ENCODE peak calls at places on chromosomes 4 and X, in four cellular contexts. Y is H1, T is K562, O is HepG2. G is an unnamed sample. For H3K4me1, the result is how much of the 10 kb centered on the place peaks cover.

GRCh38 chr4:110184791-110185155 is 13.6 kb downstream of the ELOVL6 start:
- DNase-seq in Y (no peak), T (no peak), O (no peak), G (no peak)

GRCh38 chr4:140243345-140243753 is 89.4 kb upstream of the MAML3 start:
- DNase-seq in Y (no peak), T (no peak), O (no peak), G (no peak)

GRCh38 chrX:77070108-77070918 is 376.9 kb upstream of the FGF16 start:
- DNase-seq in Y (no peak), T (no peak), O (no peak), G (no peak)

GRCh38 chrX:74422576-74423288 is 1.4 kb downstream of the SLC16A2 start:
- DNase-seq in Y (peak), T (no peak), O (peak), G (no peak)

GRCh38 chr4:110119347-110119746 is 79.1 kb downstream of the ELOVL6 start:
- DNase-seq in Y (no peak), T (no peak), O (no peak), G (no peak)

GRCh38 chrX:9340619-9341304 is 124.1 kb upstream of the TBL1X start:
- DNase-seq in Y (no peak), T (no peak), O (no peak), G (no peak)

GRCh38 chr4:63618883-63619573 is 790.2 kb downstream of the TECRL start:
- DNase-seq in Y (no peak), T (no peak), O (no peak), G (no peak)

GRCh38 chr4:2285665-2286381 is 23.9 kb upstream of the MXD4 start:
- DNase-seq in Y (no peak), T (no peak), O (no peak), G (no peak)

GRCh38 chrX:47456080-47456479 is 26.9 kb downstream of the ZNF41 start:
- DNase-seq in Y (no peak), T (no peak), O (no peak), G (no peak)

GRCh38 chr4:103092245-103092644 is 7.4 kb downstream of the BDH2 start:
- DNase-seq in Y (no peak), T (no peak), O (no peak), G (no peak)

GRCh38 chrX:9928083-9928482 is 39.1 kb upstream of the CLDN34 start:
- DNase-seq in Y (peak), T (no peak), O (no peak), G (no peak)

GRCh38 chrX:115642895-115643530 is 82.0 kb downstream of the PLS3 start:
- DNase-seq in Y (no peak), T (peak), O (peak), G (peak)

GRCh38 chrX:71870337-71871098 is 40.1 kb upstream of the NHSL2 start:
- DNase-seq in Y (peak), T (no peak), O (peak), G (peak)

GRCh38 chr4:41613782-41614181 is 75.8 kb downstream of the LIMCH1 start:
- DNase-seq in Y (no peak), T (no peak), O (no peak), G (no peak)

GRCh38 chr4:93529692-93530091 is 298.9 kb upstream of the ATOH1 start:
- DNase-seq in Y (no peak), T (no peak), O (no peak), G (no peak)

GRCh38 chr4:10083861-10084641 is 32.5 kb downstream of the WDR1 start:
- DNase-seq in Y (no peak), T (no peak), O (no peak), G (no peak)

GRCh38 chrX:69116077-69116476 is 49.2 kb downstream of the PJA1 start:
- DNase-seq in Y (no peak), T (no peak), O (no peak), G (no peak)

GRCh38 chr4:111605111-111605510 is 540.1 kb upstream of the FAM241A start:
- DNase-seq in Y (no peak), T (no peak), O (no peak), G (no peak)

GRCh38 chr4:42361475-42361874 is 35.8 kb upstream of the SHISA3 start:
- DNase-seq in Y (no peak), T (no peak), O (no peak), G (no peak)

GRCh38 chr4:58553031-58553430 is 1442.8 kb upstream of the IGFBP7 start:
- DNase-seq in Y (no peak), T (no peak), O (no peak), G (no peak)

GRCh38 chr4:32884198-32884597 is 2164.0 kb downstream of the PCDH7 start:
- DNase-seq in Y (no peak), T (no peak), O (no peak), G (no peak)

GRCh38 chr4:108531461-108531860 is 88.9 kb upstream of the RPL34 start:
- DNase-seq in Y (no peak), T (no peak), O (no peak), G (no peak)

GRCh38 chrX:10221651-10222050 is 64.9 kb downstream of the CLCN4 start:
- DNase-seq in Y (no peak), T (no peak), O (no peak), G (no peak)

GRCh38 chrX:13179100-13179499 is 134.7 kb upstream of the FAM9C start:
- DNase-seq in Y (no peak), T (no peak), O (no peak), G (no peak)

GRCh38 chrX:118847676-118848075 is 24.1 kb downstream of the ZCCHC12 start:
- DNase-seq in Y (no peak), T (peak), O (peak), G (peak)

GRCh38 chrX:53681661-53682060 is 4.9 kb downstream of the HUWE1 start:
- DNase-seq in Y (no peak), T (no peak), O (no peak), G (no peak)

DNA sequence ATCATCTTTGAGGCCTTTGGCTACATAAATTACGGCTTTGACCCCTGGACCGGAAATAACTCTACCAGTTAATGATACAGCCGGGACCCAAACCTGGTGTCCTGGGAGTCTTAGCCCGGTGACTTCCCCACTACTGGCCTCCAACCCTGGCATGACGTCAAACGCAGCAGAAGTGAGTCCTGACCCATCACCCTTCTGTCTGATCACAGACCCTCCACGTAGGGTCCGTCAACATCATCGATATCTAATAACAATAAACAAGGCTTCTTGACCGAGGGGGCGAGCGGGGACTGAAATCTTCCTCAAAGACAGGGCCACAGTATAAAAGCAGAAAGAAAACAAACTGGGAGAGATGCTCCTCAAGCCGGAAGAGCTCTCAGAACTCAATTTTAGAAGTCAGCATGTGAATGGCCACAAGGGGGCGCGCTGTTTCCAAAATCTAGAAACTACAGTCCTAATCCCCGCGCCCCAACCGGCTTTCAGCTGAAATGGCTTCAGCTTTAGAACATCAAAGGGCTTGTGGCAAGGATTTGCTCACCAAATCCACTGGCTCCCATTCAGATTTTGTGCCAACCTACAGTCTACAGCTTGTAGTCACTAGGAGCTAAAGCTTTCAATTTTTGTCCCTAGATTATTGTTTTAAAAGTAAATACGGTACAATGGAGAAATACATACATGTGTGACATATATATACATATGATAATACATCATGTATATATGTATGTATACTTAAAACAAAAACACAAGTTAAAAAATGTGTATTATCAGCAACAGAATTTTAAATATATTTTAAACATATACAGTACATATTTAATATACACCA is 46.4 kb upstream of the ENPP6 start:
- DNase-seq in Y (peak), T (peak), O (peak), G (peak)
- H3K4me1 ChIP-seq in Y (under half), T (under half), O (under half), G (under half)

DNA sequence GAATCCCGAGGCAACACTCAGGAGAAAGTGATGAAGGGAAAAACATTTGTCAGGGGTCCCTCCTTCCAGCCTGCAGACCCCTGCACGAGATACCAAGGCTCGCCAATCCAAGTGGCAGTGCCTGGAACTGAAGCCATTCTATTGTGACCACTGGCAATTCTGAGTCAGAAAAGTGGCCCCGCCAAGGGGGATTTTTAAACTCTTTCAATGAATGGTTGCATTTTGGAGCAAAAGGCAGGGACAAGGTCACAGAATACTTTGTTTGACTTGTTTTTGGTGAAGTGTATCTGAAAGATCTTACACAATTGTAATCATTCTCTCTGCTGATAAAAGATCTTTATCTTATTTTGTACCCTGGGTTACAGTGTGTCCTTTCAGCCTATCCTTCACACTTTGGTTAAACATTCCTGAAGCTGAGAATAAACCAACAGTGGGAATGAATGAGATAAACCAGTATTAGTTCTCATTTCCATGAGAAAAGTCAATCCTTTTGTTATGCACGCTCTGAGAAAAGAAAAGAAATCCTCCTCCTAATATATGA is 115.9 kb upstream of the PDLIM3 start:
- DNase-seq in Y (no peak), T (no peak), O (peak), G (no peak)
- TF ChIP-seq RNF2 in Y (no peak), T (no peak), O (no peak), G (no peak)

GRCh38 chr4:86683983-86684382 is 89.9 kb downstream of the PTPN13 start:
- DNase-seq in Y (no peak), T (no peak), O (no peak), G (no peak)

GRCh38 chr4:86679441-86679840 is 85.3 kb downstream of the PTPN13 start:
- DNase-seq in Y (no peak), T (no peak), O (no peak), G (no peak)

GRCh38 chr4:86686741-86687140 is 92.6 kb downstream of the PTPN13 start:
- DNase-seq in Y (no peak), T (no peak), O (no peak), G (no peak)

GRCh38 chr4:86688026-86688425 is 93.9 kb downstream of the PTPN13 start:
- DNase-seq in Y (no peak), T (no peak), O (no peak), G (no peak)

GRCh38 chr4:86685401-86685800 is 91.3 kb downstream of the PTPN13 start:
- DNase-seq in Y (no peak), T (no peak), O (peak), G (peak)
- TF ChIP-seq MAX in Y (no peak), T (no peak), O (no peak), G (no peak)

DNA sequence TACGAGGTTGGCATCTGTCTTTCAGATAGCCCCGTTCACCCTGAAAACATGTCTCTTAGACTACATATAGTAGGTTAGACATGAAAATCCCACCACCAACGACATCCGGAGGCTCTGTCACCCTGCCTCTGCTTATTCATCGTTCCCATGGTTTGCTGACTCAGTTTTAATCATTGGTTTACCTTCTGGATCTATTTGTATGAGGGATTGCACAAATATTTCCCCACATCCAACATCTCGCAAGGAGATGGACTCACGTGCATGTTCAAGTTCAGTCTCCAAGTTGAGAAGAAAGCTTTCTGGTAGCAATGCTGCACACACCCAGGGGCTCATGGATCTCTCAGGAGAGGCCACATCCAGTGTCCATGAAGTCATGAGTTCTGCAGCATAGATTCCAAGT is 10.8 kb downstream of the CETN2 start:
- DNase-seq in Y (no peak), T (no peak), O (no peak), G (no peak)
- H3K4me1 ChIP-seq in Y (under half), T (under half), O (under half), G (under half)

DNA sequence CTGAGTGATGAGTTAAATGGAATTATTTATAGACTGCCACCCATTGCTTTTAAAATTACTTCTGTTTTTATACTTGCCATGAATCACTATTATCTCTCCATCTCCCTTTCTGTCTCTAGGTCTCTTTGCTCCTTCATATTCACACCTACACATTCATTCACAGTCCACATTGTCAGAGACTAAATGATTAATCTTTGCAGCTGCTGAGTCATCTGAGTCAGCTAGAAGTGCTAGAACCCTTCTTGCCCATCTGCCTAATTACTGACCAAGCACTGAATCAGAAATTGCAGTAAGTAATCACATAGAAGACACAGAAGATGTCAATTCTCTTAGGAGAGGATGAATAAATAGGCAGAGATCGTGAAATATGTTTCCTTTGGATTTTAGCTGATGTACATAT is 31.6 kb upstream of the RPS6KA6 start:
- DNase-seq in Y (no peak), T (no peak), O (no peak), G (no peak)
- TF ChIP-seq RNF2 in Y (no peak), T (no peak), O (no peak), G (no peak)

GRCh38 chr4:1250921-1251772 is 2.2 kb upstream of the CTBP1 start:
- DNase-seq in Y (no peak), T (no peak), O (no peak), G (no peak)
- TF ChIP-seq MAX in Y (no peak), T (no peak), O (no peak), G (no peak)

DNA sequence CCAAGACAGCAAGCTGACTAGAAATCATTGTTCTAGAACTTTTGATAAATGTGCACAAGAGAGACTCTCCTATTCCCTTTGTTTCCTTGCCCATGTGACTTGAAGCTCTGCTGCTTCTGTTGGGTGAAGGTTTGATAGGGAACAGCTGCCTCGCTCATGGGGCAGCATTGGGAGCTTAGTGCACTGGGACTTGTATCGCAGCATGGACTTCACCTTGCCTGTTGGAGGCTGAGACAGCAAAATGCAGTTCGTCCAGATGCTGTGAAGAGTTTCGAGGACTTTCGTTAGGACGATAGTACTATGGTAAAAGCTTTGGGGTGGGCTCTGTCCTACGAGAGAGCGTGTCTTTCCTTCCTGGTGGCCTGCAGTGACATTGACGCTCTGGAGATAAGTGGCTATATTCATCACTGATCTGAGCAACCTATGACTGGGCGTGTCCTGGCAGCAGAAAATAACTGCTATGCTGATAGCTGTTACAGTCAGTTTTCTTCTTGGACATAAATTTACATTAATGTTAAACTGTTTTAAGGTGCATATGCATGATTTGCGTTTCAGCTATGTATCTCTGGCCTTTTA is 44.8 kb downstream of the ARHGAP10 start:
- DNase-seq in Y (no peak), T (no peak), O (no peak), G (no peak)
- H3K4me1 ChIP-seq in Y (under half), T (under half), O (under half), G (under half)

GRCh38 chrX:129193357-129193756 is 329.9 kb downstream of the SMARCA1 start:
- DNase-seq in Y (no peak), T (no peak), O (peak), G (no peak)
- TF ChIP-seq RNF2 in Y (no peak), T (no peak), O (no peak), G (no peak)